ENCODE peak calls at places on chromosomes 4 and X, in four cellular contexts. H is psoas muscle, U is tibial nerve, K is Caki2. B is an unnamed sample.

GRCh38 chr4:165439981-165440380 is 61.2 kb downstream of the CPE start:
- DNase-seq in H (no peak), K (no peak), U (no peak), B (no peak)

GRCh38 chr4:16110906-16111305 is 27.1 kb upstream of the PROM1 start:
- DNase-seq in U (no peak), H (no peak), K (no peak), B (no peak)

GRCh38 chr4:120918788-120919187 is 3.7 kb downstream of the PRDM5 start:
- DNase-seq in U (no peak), K (no peak), H (peak), B (no peak)

GRCh38 chr4:4985844-4986243 is 33.4 kb downstream of the CYTL1 start:
- DNase-seq in K (peak), H (no peak), U (no peak), B (no peak)

GRCh38 chr4:109406337-109406931 is 27.2 kb upstream of the SEC24B start:
- DNase-seq in H (no peak), U (no peak), K (peak), B (peak)

GRCh38 chr4:8607603-8608481 is 15.3 kb downstream of the CPZ start:
- DNase-seq in U (no peak), H (no peak), K (no peak), B (no peak)

GRCh38 chr4:102598759-102599379 is 97.7 kb downstream of the NFKB1 start:
- DNase-seq in H (no peak), U (no peak), K (no peak), B (no peak)

GRCh38 chrX:10457092-10457491 is 163.3 kb downstream of the MID1 start:
- DNase-seq in K (no peak), U (no peak), H (no peak), B (no peak)

GRCh38 chrX:52082578-52082977 is 13.6 kb upstream of the MAGED4B start:
- DNase-seq in H (no peak), U (no peak), K (peak), B (no peak)

GRCh38 chr4:845836-846251 is 19.9 kb upstream of the CPLX1 start:
- DNase-seq in U (no peak), H (peak), K (no peak), B (no peak)

GRCh38 chrX:45154033-45154360 is 46.7 kb downstream of the DIPK2B start:
- DNase-seq in U (no peak), H (no peak), K (no peak), B (no peak)

GRCh38 chr4:150518559-150518958 is 63.4 kb upstream of the MAB21L2 start:
- DNase-seq in H (no peak), U (no peak), K (peak), B (no peak)

GRCh38 chrX:103513067-103513466 is 6.2 kb downstream of the RAB40A start:
- DNase-seq in U (no peak), H (no peak), K (no peak), B (no peak)

GRCh38 chr4:108813261-108813660 is 50.4 kb upstream of the ETNPPL start:
- DNase-seq in H (no peak), U (no peak), K (no peak), B (no peak)

GRCh38 chr4:119189638-119190037 is 22.9 kb upstream of the USP53 start:
- DNase-seq in U (no peak), K (no peak), H (no peak), B (no peak)

GRCh38 chrX:53440101-53440500 is 5.9 kb upstream of the HSD17B10 start:
- DNase-seq in U (no peak), H (no peak), K (no peak), B (no peak)

GRCh38 chrX:24241822-24242648 is 71.8 kb downstream of the SUPT20HL2 start:
- DNase-seq in H (no peak), U (no peak), K (no peak), B (peak)

GRCh38 chr4:118400362-118400761 is 47.6 kb upstream of the PRSS12 start:
- DNase-seq in K (no peak), H (no peak), U (no peak), B (no peak)

B was measured in immature natural killer cell.